ENCODE peak calls at places on chromosomes 12 and 14, in five cellular contexts. B, H, K, X and Y are unnamed samples.

GRCh38 chr14:61475316-61475715 is 153.9 kb downstream of the PRKCH start:
- DNase-seq in K (no peak), H (peak), X (peak), B (peak), Y (peak)

GRCh38 chr12:95674088-95674595 is 116.4 kb downstream of the NTN4 start:
- DNase-seq in X (no peak), H (no peak), K (no peak), B (peak), Y (no peak)

GRCh38 chr12:104273503-104273902 is 30.0 kb upstream of the EID3 start:
- DNase-seq in H (no peak), K (no peak), B (no peak), X (no peak), Y (no peak)

GRCh38 chr12:66803972-66804371 is 125.1 kb upstream of the GRIP1 start:
- DNase-seq in B (peak), X (no peak), H (no peak), K (no peak), Y (no peak)

GRCh38 chr14:91295276-91295845 is 50.9 kb upstream of the GPR68 start:
- DNase-seq in K (no peak), H (no peak), X (no peak), B (no peak), Y (no peak)

GRCh38 chr12:78229491-78230209 is 399.0 kb downstream of the NAV3 start:
- DNase-seq in B (peak), X (peak), H (peak), K (no peak), Y (peak)

GRCh38 chr12:112971248-112971647 is 7.1 kb upstream of the OAS2 start:
- DNase-seq in X (no peak), K (no peak), H (no peak), B (peak), Y (no peak)

GRCh38 chr12:4434721-4435425 is 10.7 kb downstream of the FGF6 start:
- DNase-seq in B (no peak), X (no peak), H (no peak), K (no peak), Y (no peak)

GRCh38 chr12:120117961-120118709 is 1.6 kb upstream of the RAB35 start:
- DNase-seq in X (peak), K (no peak), H (no peak), B (no peak), Y (no peak)

GRCh38 chr12:20367731-20368652 is at the start of gene PDE3A:
- DNase-seq in X (peak), B (peak), K (no peak), H (no peak), Y (peak)

GRCh38 chr12:110704750-110705149 is 15.8 kb upstream of the HVCN1 start:
- DNase-seq in B (peak), X (peak), H (no peak), K (no peak), Y (no peak)

GRCh38 chr12:7642287-7642686 is 23.4 kb downstream of the APOBEC1 start:
- DNase-seq in H (no peak), K (no peak), B (no peak), X (no peak), Y (no peak)

GRCh38 chr12:121628037-121628436 is 1.7 kb downstream of the ORAI1 start:
- DNase-seq in B (peak), H (no peak), X (no peak), K (no peak), Y (no peak)

GRCh38 chr12:10186299-10186698 is 7.5 kb downstream of the TMEM52B start:
- DNase-seq in K (no peak), H (peak), B (no peak), X (no peak), Y (no peak)

GRCh38 chr12:57089259-57090245 is 638 bp downstream of the NAB2 start:
- DNase-seq in H (peak), B (peak), K (no peak), X (no peak), Y (peak)

GRCh38 chr12:46148706-46149463 is 120.0 kb downstream of the SLC38A1 start:
- DNase-seq in K (no peak), H (no peak), X (no peak), B (no peak), Y (no peak)

GRCh38 chr12:107344035-107344808 is 250.9 kb upstream of the CRY1 start:
- DNase-seq in H (no peak), K (no peak), B (no peak), X (peak), Y (peak)

GRCh38 chr14:74302160-74302628 is 540 bp downstream of the ABCD4 start:
- DNase-seq in K (peak), B (peak), X (peak), H (peak), Y (peak)

GRCh38 chr12:50505945-50506344 is 1.2 kb downstream of the DIP2B start:
- DNase-seq in B (peak), K (no peak), H (peak), X (no peak), Y (no peak)

GRCh38 chr12:92596388-92596787 is 106.4 kb upstream of the PLEKHG7 start:
- DNase-seq in B (no peak), K (no peak), H (no peak), X (no peak), Y (no peak)

GRCh38 chr12:113063396-113064350 is 7.1 kb downstream of the DTX1 start:
- DNase-seq in X (no peak), H (no peak), K (no peak), B (no peak), Y (no peak)

GRCh38 chr12:6644903-6645302 is 2.3 kb downstream of the ACRBP start:
- DNase-seq in B (peak), K (no peak), H (peak), X (no peak), Y (no peak)

GRCh38 chr14:41859336-41859735 is 252.7 kb downstream of the LRFN5 start:
- DNase-seq in X (no peak), H (no peak), B (no peak), K (no peak), Y (no peak)

GRCh38 chr12:49037111-49037946 is 18.8 kb upstream of the PRKAG1 start:
- DNase-seq in X (no peak), B (no peak), H (no peak), K (no peak), Y (no peak)

GRCh38 chr12:49301759-49302158 is 6.8 kb downstream of the PRPH start:
- DNase-seq in B (no peak), X (no peak), H (no peak), K (no peak), Y (no peak)

GRCh38 chr14:91585856-91586255 is 75.7 kb upstream of the PPP4R3A start:
- DNase-seq in X (no peak), H (no peak), B (no peak), K (no peak), Y (no peak)

GRCh38 chr12:2154521-2154920 is 101.7 kb downstream of the CACNA1C start:
- DNase-seq in H (no peak), K (no peak), B (no peak), X (no peak), Y (no peak)

GRCh38 chr14:72401632-72402428 is 469.6 kb downstream of the RGS6 start:
- DNase-seq in K (no peak), X (no peak), H (no peak), B (no peak), Y (no peak)

GRCh38 chr12:57739387-57739786 is 845 bp upstream of the AGAP2 start:
- DNase-seq in X (no peak), H (no peak), K (no peak), B (no peak), Y (no peak)

GRCh38 chr14:33862261-33862802 is 88.5 kb downstream of the EGLN3 start:
- DNase-seq in X (no peak), B (no peak), K (no peak), H (no peak), Y (no peak)

GRCh38 chr12:88399811-88400210 is 180.5 kb downstream of the KITLG start:
- DNase-seq in K (no peak), B (no peak), H (no peak), X (no peak), Y (no peak)

GRCh38 chr14:99896371-99896770 is 103.2 kb downstream of the EML1 start:
- DNase-seq in B (no peak), H (no peak), X (no peak), K (no peak), Y (no peak)

GRCh38 chr14:90645842-90646443 is 170.3 kb downstream of the TTC7B start:
- DNase-seq in X (peak), K (no peak), H (no peak), B (peak), Y (peak)

GRCh38 chr14:21589317-21589716 is 9.4 kb upstream of the OR10G3 start:
- DNase-seq in X (no peak), B (no peak), H (no peak), K (no peak), Y (no peak)

GRCh38 chr12:28222959-28223662 is 32.9 kb downstream of the CCDC91 start:
- DNase-seq in H (no peak), K (no peak), X (no peak), B (no peak), Y (no peak)

GRCh38 chr12:83121886-83122622 is 435.3 kb downstream of the TMTC2 start:
- DNase-seq in H (no peak), K (no peak), X (no peak), B (no peak), Y (no peak)

GRCh38 chr12:121008347-121009098 is 7.8 kb downstream of the C12orf43 start:
- DNase-seq in K (no peak), H (no peak), B (no peak), X (no peak), Y (no peak)